ENCODE peak calls at places on chromosomes 11 and 22, in nine cellular contexts. W is astrocyte of the spinal cord, Q is left lung, F is IMR-90, N is fibroblast of villous mesenchyme, D is GM12865, X is cardiac muscle cell, S is sigmoid colon, Z is fibroblast of mammary gland. I is an unnamed sample.

GRCh38 chr11:78197816-78198215 is 9.1 kb downstream of the USP35 start:
- DNase-seq in W (no peak), Q (no peak), F (no peak), N (no peak), D (no peak), X (no peak), S (no peak), Z (no peak), I (no peak)

GRCh38 chr11:35633827-35634226 is 15.6 kb downstream of the FJX1 start:
- DNase-seq in W (no peak), Q (no peak), F (no peak), N (no peak), D (no peak), X (no peak), S (no peak), Z (no peak), I (no peak)

GRCh38 chr11:43699879-43700278 is 19.3 kb downstream of the HSD17B12 start:
- DNase-seq in W (no peak), Q (no peak), F (no peak), N (no peak), D (no peak), X (no peak), S (no peak), Z (no peak), I (no peak)

GRCh38 chr11:2109541-2110019 is 29.6 kb downstream of the IGF2 start:
- DNase-seq in W (no peak), Q (peak), F (no peak), N (peak), D (no peak), X (peak), S (no peak), Z (no peak), I (no peak)

GRCh38 chr11:78438298-78438975 is 20.8 kb upstream of the GAB2 start:
- DNase-seq in W (no peak), Q (no peak), F (no peak), N (no peak), D (peak), X (no peak), S (no peak), Z (no peak), I (no peak)

GRCh38 chr22:18116634-18117033 is 6.0 kb downstream of the TUBA8 start:
- DNase-seq in W (no peak), Q (no peak), F (no peak), N (no peak), D (no peak), X (no peak), S (no peak), Z (no peak), I (no peak)

GRCh38 chr11:19792510-19792909 is 79.9 kb downstream of the NAV2 start:
- DNase-seq in W (no peak), Q (no peak), F (no peak), N (peak), D (no peak), X (peak), S (no peak), Z (no peak), I (no peak)

GRCh38 chr11:63709336-63709735 is 28.0 kb downstream of the RTN3 start:
- DNase-seq in W (no peak), Q (no peak), F (peak), N (no peak), D (no peak), X (peak), S (no peak), Z (no peak), I (no peak)

GRCh38 chr11:107561688-107562087 is 3.8 kb downstream of the ALKBH8 start:
- DNase-seq in W (peak), Q (no peak), F (peak), N (peak), D (no peak), X (peak), S (no peak), Z (peak), I (no peak)

GRCh38 chr11:120184946-120185677 is 25.7 kb upstream of the OAF start:
- DNase-seq in W (no peak), Q (no peak), F (peak), N (peak), D (no peak), X (peak), S (peak), Z (peak), I (no peak)

GRCh38 chr11:12754582-12755250 is 80.5 kb downstream of the TEAD1 start:
- DNase-seq in W (no peak), Q (no peak), F (no peak), N (no peak), D (no peak), X (no peak), S (no peak), Z (no peak), I (no peak)

GRCh38 chr11:132898021-132898420 is 634.3 kb downstream of the OPCML start:
- DNase-seq in W (peak), Q (no peak), F (peak), N (no peak), D (no peak), X (peak), S (no peak), Z (no peak), I (no peak)

GRCh38 chr11:8959546-8960166 is 4.6 kb downstream of the TMEM9B start:
- DNase-seq in W (peak), Q (no peak), F (peak), N (peak), D (peak), X (peak), S (no peak), Z (peak), I (peak)

GRCh38 chr11:8964324-8965320 is at the start of gene TMEM9B:
- DNase-seq in W (peak), Q (peak), F (peak), N (peak), D (peak), X (peak), S (peak), Z (peak), I (peak)

GRCh38 chr11:8963569-8964323 is 496 bp downstream of the TMEM9B start:
- DNase-seq in W (no peak), Q (peak), F (no peak), N (no peak), D (peak), X (no peak), S (peak), Z (no peak), I (peak)

GRCh38 chr11:8967159-8967558 is 2.9 kb upstream of the TMEM9B start:
- DNase-seq in W (no peak), Q (no peak), F (no peak), N (no peak), D (no peak), X (no peak), S (no peak), Z (no peak), I (no peak)

GRCh38 chr11:8962827-8963226 is 1.4 kb downstream of the TMEM9B start:
- DNase-seq in W (no peak), Q (no peak), F (no peak), N (peak), D (no peak), X (no peak), S (no peak), Z (no peak), I (no peak)
- H3K4me3 ChIP-seq in W (no peak), Q (no peak), F (no peak), N (peak), D (peak), X (no peak), S (no peak), Z (no peak), I (peak)

DNA sequence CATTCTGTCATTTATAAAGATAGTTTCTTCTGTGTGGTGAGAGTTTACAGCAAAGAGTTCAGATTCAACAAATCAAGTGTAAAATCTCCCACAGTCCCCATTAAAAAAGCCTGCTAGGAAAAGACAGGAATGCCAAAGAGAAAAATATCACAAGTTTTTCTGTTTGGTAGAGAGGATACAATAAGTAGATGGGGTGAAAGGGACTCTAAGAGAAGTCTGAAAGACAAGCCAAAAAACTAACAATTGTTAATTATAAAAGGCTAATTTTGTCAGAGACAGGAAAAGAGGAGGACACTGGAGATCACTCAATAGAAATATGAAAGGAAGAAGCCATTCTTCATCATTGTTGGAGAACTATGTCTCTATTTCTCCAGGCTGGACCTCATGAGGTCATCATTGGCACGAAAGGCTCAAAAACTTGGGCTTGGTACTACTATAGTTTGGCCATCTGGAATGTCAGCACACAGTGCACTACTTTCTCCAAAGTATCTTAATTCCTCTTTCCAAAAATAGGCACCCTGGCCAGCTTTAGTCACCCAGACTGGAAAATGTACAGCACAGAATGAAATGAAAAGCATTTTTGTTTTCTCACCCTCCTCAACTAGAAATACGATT is 512 bp upstream of the SOX6 start:
- DNase-seq in W (peak), Q (no peak), F (peak), N (no peak), D (no peak), X (no peak), S (no peak), Z (no peak), I (no peak)
- H3K4me3 ChIP-seq in W (no peak), Q (no peak), F (no peak), N (no peak), D (no peak), X (no peak), S (no peak), Z (no peak), I (no peak)

DNA sequence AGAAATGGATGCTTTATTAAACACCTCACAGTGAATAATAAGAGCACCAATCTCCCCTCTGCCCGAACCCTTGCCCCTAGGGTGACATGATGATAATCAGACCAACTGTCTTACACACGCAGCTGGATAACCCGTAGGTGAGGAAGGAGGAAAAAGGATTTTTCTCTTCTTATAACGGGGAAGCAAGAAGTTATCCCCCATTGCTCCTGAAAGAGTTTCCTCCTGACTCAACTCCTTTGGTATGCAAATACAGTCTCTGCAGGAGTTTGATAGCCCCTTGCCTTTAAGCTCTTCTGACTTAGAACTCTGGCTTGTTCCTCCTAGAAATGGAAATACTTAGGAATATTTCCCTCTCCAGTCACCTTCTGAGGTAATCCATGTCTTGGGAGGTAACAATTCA is 455.8 kb downstream of the TMEM135 start:
- DNase-seq in W (peak), Q (no peak), F (peak), N (no peak), D (no peak), X (no peak), S (no peak), Z (no peak), I (no peak)
- H3K4me3 ChIP-seq in W (no peak), Q (no peak), F (no peak), N (no peak), D (no peak), X (no peak), S (no peak), Z (no peak), I (no peak)

DNA sequence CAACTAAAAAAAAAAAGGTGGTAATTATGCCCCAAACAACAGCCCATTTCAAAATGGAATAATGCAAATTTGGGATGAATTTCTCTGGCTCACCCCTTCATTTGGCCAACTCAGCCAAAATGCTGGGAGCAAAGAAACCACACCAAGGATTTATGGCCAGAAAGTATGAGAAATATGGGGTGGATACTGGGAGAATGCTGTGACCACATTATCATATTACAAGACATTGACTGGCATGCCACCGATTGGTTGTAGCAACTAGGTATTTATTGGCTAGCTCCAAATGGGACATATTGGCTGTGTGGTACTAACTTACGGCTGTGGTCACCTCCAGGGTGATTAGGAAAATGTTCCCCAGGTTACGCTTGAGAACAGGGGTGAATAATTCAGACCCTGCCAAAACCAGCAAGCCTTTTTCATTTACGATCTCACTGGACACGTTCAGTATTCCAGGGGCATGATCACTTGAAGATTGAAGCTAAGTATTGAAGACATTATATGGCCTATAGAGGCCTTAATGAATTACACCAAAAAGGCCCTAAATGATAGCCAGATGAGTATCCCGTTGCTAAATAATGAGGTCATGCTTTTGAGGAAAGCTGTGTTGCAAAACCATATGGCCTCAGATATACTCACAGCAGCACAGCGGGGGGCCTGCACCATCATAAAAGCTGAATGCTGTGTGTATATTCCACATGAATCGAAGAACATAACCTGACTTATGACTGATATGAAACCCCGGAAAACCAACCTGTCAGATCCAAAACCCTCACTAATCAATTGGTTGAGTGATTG is 3.8 kb upstream of the FDX1 start:
- DNase-seq in W (peak), Q (no peak), F (peak), N (peak), D (no peak), X (peak), S (no peak), Z (peak), I (no peak)
- H3K4me3 ChIP-seq in W (no peak), Q (no peak), F (no peak), N (no peak), D (no peak), X (no peak), S (no peak), Z (no peak), I (no peak)

GRCh38 chr11:74470526-74470925 is 3.2 kb upstream of the KCNE3 start:
- DNase-seq in W (no peak), Q (no peak), F (no peak), N (no peak), D (no peak), X (no peak), S (no peak), Z (no peak), I (no peak)
- H3K4me3 ChIP-seq in W (no peak), Q (no peak), F (no peak), N (no peak), D (no peak), X (no peak), S (no peak), Z (no peak), I (no peak)

I was measured in GM12864.